ENCODE peak calls at places on chromosomes 13 and 19, in four cellular contexts. Z is WTC11; E is NCI-H524 treated with DMSO at 0.1 percent for 48 hours; K is CD8-positive, alpha-beta memory T cell. G is an unnamed sample.

GRCh38 chr13:66508153-66508909 is 721.8 kb downstream of the PCDH9 start:
- DNase-seq in K (no peak), Z (no peak), E (no peak), G (no peak)

GRCh38 chr13:46480131-46480530 is 72.8 kb upstream of the LRCH1 start:
- DNase-seq in K (no peak), E (no peak), Z (no peak), G (no peak)

GRCh38 chr19:1163934-1164683 is 10.0 kb downstream of the SBNO2 start:
- DNase-seq in E (no peak), K (no peak), Z (no peak), G (no peak)

GRCh38 chr13:46179576-46180368 is 2.2 kb downstream of the LCP1 start:
- DNase-seq in Z (no peak), K (peak), E (no peak), G (no peak)

GRCh38 chr13:96690998-96691397 is 303.3 kb downstream of the OXGR1 start:
- DNase-seq in K (no peak), E (no peak), Z (no peak), G (no peak)

GRCh38 chr19:14030997-14031718 is 404 bp upstream of the IL27RA start:
- DNase-seq in K (no peak), E (no peak), Z (no peak), G (no peak)

GRCh38 chr13:102598061-102598460 is 1.3 kb downstream of the TPP2 start:
- DNase-seq in Z (no peak), E (no peak), K (no peak), G (no peak)

GRCh38 chr13:50990540-50991506 is 81.2 kb downstream of the RNASEH2B start:
- DNase-seq in K (no peak), Z (no peak), E (peak), G (no peak)

GRCh38 chr19:50557009-50557613 is 11.1 kb downstream of the LRRC4B start:
- DNase-seq in K (no peak), Z (no peak), E (no peak), G (no peak)

GRCh38 chr19:17137417-17137816 is 61.8 kb downstream of the MYO9B start:
- DNase-seq in E (no peak), Z (no peak), K (no peak), G (no peak)

GRCh38 chr19:45995715-45996385 is 583 bp downstream of the CCDC61 start:
- DNase-seq in K (peak), Z (no peak), E (no peak), G (no peak)

GRCh38 chr13:95540848-95541247 is 11.7 kb upstream of the CLDN10 start:
- DNase-seq in Z (no peak), K (no peak), E (no peak), G (no peak)

GRCh38 chr13:106919638-106920037 is 351.7 kb upstream of the ARGLU1 start:
- DNase-seq in E (no peak), Z (peak), K (no peak), G (peak)

GRCh38 chr13:45121421-45121820 is 1.1 kb downstream of the GTF2F2 start:
- DNase-seq in E (no peak), K (no peak), Z (no peak), G (no peak)

GRCh38 chr13:32150239-32150638 is 118.7 kb downstream of the FRY start:
- DNase-seq in K (no peak), E (no peak), Z (no peak), G (no peak)

GRCh38 chr13:54383604-54384003 is 1355.0 kb downstream of the OLFM4 start:
- DNase-seq in Z (no peak), K (no peak), E (no peak), G (no peak)

GRCh38 chr19:2827840-2828489 is 8.3 kb downstream of the ZNF554 start:
- DNase-seq in K (no peak), E (no peak), Z (no peak), G (no peak)

GRCh38 chr13:73273737-73274136 is 214.9 kb downstream of the KLF5 start:
- DNase-seq in Z (no peak), E (no peak), K (no peak), G (no peak)

GRCh38 chr13:80871481-80871880 is 530.6 kb upstream of the SPRY2 start:
- DNase-seq in Z (no peak), K (no peak), E (no peak), G (no peak)

GRCh38 chr13:92849381-92849780 is 377.2 kb upstream of the GPC6 start:
- DNase-seq in E (no peak), K (no peak), Z (no peak), G (no peak)

GRCh38 chr13:28527629-28528028 is 32.7 kb upstream of the FLT1 start:
- DNase-seq in E (no peak), K (no peak), Z (no peak), G (no peak)

GRCh38 chr13:37076818-37077217 is 17.3 kb upstream of the SUPT20H start:
- DNase-seq in Z (no peak), E (no peak), K (no peak), G (no peak)

GRCh38 chr19:10290876-10291553 is 1.3 kb downstream of the ICAM5 start:
- DNase-seq in Z (peak), E (no peak), K (peak), G (no peak)

GRCh38 chr13:75870397-75870801 is 234.3 kb downstream of the LMO7 start:
- DNase-seq in E (no peak), K (peak), Z (no peak), G (no peak)

GRCh38 chr13:35573639-35574038 is 97.2 kb upstream of the MAB21L1 start:
- DNase-seq in Z (no peak), E (no peak), K (no peak), G (no peak)

GRCh38 chr13:44715287-44716224 is 139.4 kb upstream of the TSC22D1 start:
- DNase-seq in E (no peak), K (no peak), Z (no peak), G (no peak)

GRCh38 chr19:45884682-45885555 is 1.0 kb downstream of the IRF2BP1 start:
- DNase-seq in E (no peak), K (peak), Z (peak), G (no peak)

GRCh38 chr19:51915324-51915867 is 10.6 kb upstream of the ZNF649 start:
- DNase-seq in Z (no peak), E (no peak), K (no peak), G (no peak)